ENCODE peak calls at places on chromosome 22, in four cellular contexts. One of them, this sample, is unnamed.

GRCh38 chr22:42625416-42625815 is 10.7 kb upstream of the POLDIP3 start:
- DNase-seq in iPS-NIHi11: no peak
- DNase-seq in type B pancreatic cell: no peak
- DNase-seq in HFF-Myc: no peak
- DNase-seq in this sample: no peak

GRCh38 chr22:37254867-37255233 is 10.8 kb upstream of the RAC2 start:
- DNase-seq in iPS-NIHi11: no peak
- DNase-seq in HFF-Myc: no peak
- DNase-seq in type B pancreatic cell: no peak
- DNase-seq in this sample: no peak

GRCh38 chr22:37818397-37819099 is 4.6 kb upstream of the GALR3 start:
- DNase-seq in iPS-NIHi11: peak
- DNase-seq in type B pancreatic cell: no peak
- DNase-seq in HFF-Myc: no peak
- DNase-seq in this sample: no peak

GRCh38 chr22:43337946-43338345 is 5.2 kb downstream of the SCUBE1 start:
- DNase-seq in iPS-NIHi11: no peak
- DNase-seq in HFF-Myc: no peak
- DNase-seq in type B pancreatic cell: no peak
- DNase-seq in this sample: no peak

GRCh38 chr22:48827228-48827810 is 1000.4 kb downstream of the BRD1 start:
- DNase-seq in type B pancreatic cell: no peak
- DNase-seq in HFF-Myc: no peak
- DNase-seq in iPS-NIHi11: no peak
- DNase-seq in this sample: no peak

GRCh38 chr22:23249506-23250423 is 69.5 kb downstream of the BCR start:
- DNase-seq in HFF-Myc: no peak
- DNase-seq in type B pancreatic cell: no peak
- DNase-seq in iPS-NIHi11: no peak
- DNase-seq in this sample: no peak

GRCh38 chr22:25750569-25751173 is 8.7 kb downstream of the MYO18B start:
- DNase-seq in type B pancreatic cell: no peak
- DNase-seq in iPS-NIHi11: no peak
- DNase-seq in HFF-Myc: no peak
- DNase-seq in this sample: no peak

GRCh38 chr22:17518379-17518778 is 44.9 kb upstream of the SLC25A18 start:
- DNase-seq in type B pancreatic cell: no peak
- DNase-seq in iPS-NIHi11: no peak
- DNase-seq in HFF-Myc: no peak
- DNase-seq in this sample: no peak

GRCh38 chr22:35380537-35381423 is at the start of gene HMOX1:
- DNase-seq in type B pancreatic cell: peak
- DNase-seq in iPS-NIHi11: peak
- DNase-seq in HFF-Myc: peak
- DNase-seq in this sample: peak

GRCh38 chr22:31278643-31279326 is 13.5 kb downstream of the PIK3IP1 start:
- DNase-seq in type B pancreatic cell: no peak
- DNase-seq in iPS-NIHi11: no peak
- DNase-seq in HFF-Myc: no peak
- DNase-seq in this sample: no peak

GRCh38 chr22:39745789-39746188 is 147.8 kb downstream of the ENTHD1 start:
- DNase-seq in HFF-Myc: no peak
- DNase-seq in iPS-NIHi11: no peak
- DNase-seq in type B pancreatic cell: no peak
- DNase-seq in this sample: no peak

GRCh38 chr22:22684605-22685561 is 40.5 kb downstream of the GGTLC2 start:
- DNase-seq in type B pancreatic cell: no peak
- DNase-seq in HFF-Myc: no peak
- DNase-seq in iPS-NIHi11: peak
- DNase-seq in this sample: no peak

GRCh38 chr22:19488884-19489843 is 9.4 kb downstream of the CDC45 start:
- DNase-seq in type B pancreatic cell: no peak
- DNase-seq in HFF-Myc: no peak
- DNase-seq in iPS-NIHi11: no peak
- DNase-seq in this sample: no peak

GRCh38 chr22:44479662-44480061 is 18.4 kb downstream of the RTL6 start:
- DNase-seq in type B pancreatic cell: no peak
- DNase-seq in HFF-Myc: no peak
- DNase-seq in iPS-NIHi11: no peak
- DNase-seq in this sample: no peak

GRCh38 chr22:50151571-50152537 is 18.7 kb upstream of the PANX2 start:
- DNase-seq in iPS-NIHi11: peak
- DNase-seq in type B pancreatic cell: no peak
- DNase-seq in HFF-Myc: no peak
- DNase-seq in this sample: peak

GRCh38 chr22:31753005-31753633 is 700 bp upstream of the DEPDC5 start:
- DNase-seq in type B pancreatic cell: peak
- DNase-seq in iPS-NIHi11: peak
- DNase-seq in HFF-Myc: no peak
- DNase-seq in this sample: no peak

GRCh38 chr22:49368221-49368975 is 459.3 kb downstream of the BRD1 start:
- DNase-seq in HFF-Myc: no peak
- DNase-seq in type B pancreatic cell: peak
- DNase-seq in iPS-NIHi11: no peak
- DNase-seq in this sample: peak

GRCh38 chr22:48228468-48228867 is 1466.0 kb downstream of the TBC1D22A start:
- DNase-seq in iPS-NIHi11: no peak
- DNase-seq in HFF-Myc: no peak
- DNase-seq in type B pancreatic cell: no peak
- DNase-seq in this sample: no peak

GRCh38 chr22:19772673-19773469 is 12.3 kb downstream of the TBX1 start:
- DNase-seq in HFF-Myc: no peak
- DNase-seq in type B pancreatic cell: no peak
- DNase-seq in iPS-NIHi11: no peak
- DNase-seq in this sample: no peak

GRCh38 chr22:43440556-43440955 is 28.7 kb downstream of the MPPED1 start:
- DNase-seq in type B pancreatic cell: no peak
- DNase-seq in HFF-Myc: no peak
- DNase-seq in iPS-NIHi11: no peak
- DNase-seq in this sample: no peak

GRCh38 chr22:38313384-38313955 is 3.8 kb downstream of the CSNK1E start:
- DNase-seq in HFF-Myc: peak
- DNase-seq in iPS-NIHi11: no peak
- DNase-seq in type B pancreatic cell: no peak
- DNase-seq in this sample: peak

GRCh38 chr22:49554741-49555140 is 272.9 kb downstream of the BRD1 start:
- DNase-seq in iPS-NIHi11: no peak
- DNase-seq in HFF-Myc: no peak
- DNase-seq in type B pancreatic cell: peak
- DNase-seq in this sample: peak

GRCh38 chr22:37633082-37633692 is 6.3 kb upstream of the SH3BP1 start:
- DNase-seq in iPS-NIHi11: no peak
- DNase-seq in type B pancreatic cell: no peak
- DNase-seq in HFF-Myc: no peak
- DNase-seq in this sample: no peak

GRCh38 chr22:48276933-48277867 is 1514.8 kb downstream of the TBC1D22A start:
- DNase-seq in HFF-Myc: no peak
- DNase-seq in iPS-NIHi11: no peak
- DNase-seq in type B pancreatic cell: no peak
- DNase-seq in this sample: no peak

GRCh38 chr22:19203839-19204238 is 25.3 kb upstream of the SLC25A1 start:
- DNase-seq in type B pancreatic cell: no peak
- DNase-seq in iPS-NIHi11: no peak
- DNase-seq in HFF-Myc: no peak
- DNase-seq in this sample: no peak

GRCh38 chr22:48071305-48071704 is 1308.9 kb downstream of the TBC1D22A start:
- DNase-seq in HFF-Myc: no peak
- DNase-seq in type B pancreatic cell: no peak
- DNase-seq in iPS-NIHi11: no peak
- DNase-seq in this sample: no peak

GRCh38 chr22:47553436-47553835 is 791.0 kb downstream of the TBC1D22A start:
- DNase-seq in HFF-Myc: no peak
- DNase-seq in type B pancreatic cell: peak
- DNase-seq in iPS-NIHi11: no peak
- DNase-seq in this sample: peak

GRCh38 chr22:24563246-24563645 is 7.4 kb downstream of the SNRPD3 start:
- DNase-seq in HFF-Myc: no peak
- DNase-seq in iPS-NIHi11: no peak
- DNase-seq in type B pancreatic cell: no peak
- DNase-seq in this sample: no peak

GRCh38 chr22:40758390-40758789 is 60.8 kb downstream of the SLC25A17 start:
- DNase-seq in HFF-Myc: no peak
- DNase-seq in iPS-NIHi11: no peak
- DNase-seq in type B pancreatic cell: no peak
- DNase-seq in this sample: no peak

GRCh38 chr22:32748509-32748908 is 53.0 kb upstream of the TIMP3 start:
- DNase-seq in type B pancreatic cell: no peak
- DNase-seq in iPS-NIHi11: no peak
- DNase-seq in HFF-Myc: no peak
- DNase-seq in this sample: no peak

GRCh38 chr22:46866591-46866990 is 104.1 kb downstream of the TBC1D22A start:
- DNase-seq in type B pancreatic cell: no peak
- DNase-seq in HFF-Myc: no peak
- DNase-seq in iPS-NIHi11: peak
- DNase-seq in this sample: no peak

GRCh38 chr22:39173787-39174497 is 21.5 kb upstream of the CBX7 start:
- DNase-seq in type B pancreatic cell: no peak
- DNase-seq in iPS-NIHi11: no peak
- DNase-seq in HFF-Myc: no peak
- DNase-seq in this sample: no peak

GRCh38 chr22:38824587-38824986 is 19.2 kb downstream of the NPTXR start:
- DNase-seq in HFF-Myc: peak
- DNase-seq in iPS-NIHi11: peak
- DNase-seq in type B pancreatic cell: no peak
- DNase-seq in this sample: no peak